ENCODE peak calls at places on chromosomes 11 and 22, in six cellular contexts. G is body of pancreas, C is HepG2, I is mucosa of descending colon, X is HCT116, H is GM23248. Q is an unnamed sample.

GRCh38 chr11:72326151-72326842 is 82.3 kb upstream of the PHOX2A start:
- DNase-seq in G (no peak), C (no peak), I (no peak), X (no peak), H (peak; percentile 85), Q (no peak)

GRCh38 chr11:34021977-34022735 is 29.4 kb upstream of the CAPRIN1 start:
- DNase-seq in G (no peak), C (no peak), I (no peak), X (no peak), H (no peak), Q (no peak)

GRCh38 chr11:59841514-59841913 is 3.8 kb downstream of the CBLIF start:
- DNase-seq in G (no peak), C (no peak), I (no peak), X (no peak), H (no peak), Q (no peak)

GRCh38 chr22:31891366-31892079 is 52.8 kb upstream of the YWHAH start:
- DNase-seq in G (no peak), C (no peak), I (no peak), X (no peak), H (peak; percentile 13), Q (no peak)

GRCh38 chr11:118893662-118894061 is 10.0 kb downstream of the CXCR5 start:
- DNase-seq in G (no peak), C (no peak), I (no peak), X (no peak), H (no peak), Q (no peak)

GRCh38 chr11:66056541-66056940 is 4.4 kb downstream of the SF3B2 start:
- DNase-seq in G (no peak), C (no peak), I (no peak), X (no peak), H (no peak), Q (no peak)

GRCh38 chr22:39012525-39013516 is 1.2 kb upstream of the APOBEC3C start:
- DNase-seq in G (no peak), C (no peak), I (no peak), X (no peak), H (no peak), Q (no peak)

GRCh38 chr11:108966206-108966605 is 301.3 kb downstream of the DDX10 start:
- DNase-seq in G (no peak), C (no peak), I (no peak), X (no peak), H (peak; percentile 11), Q (no peak)

GRCh38 chr11:60122414-60123036 is 34.1 kb downstream of the MS4A2 start:
- DNase-seq in G (no peak), C (no peak), I (no peak), X (no peak), H (no peak), Q (no peak)

GRCh38 chr11:2687782-2688191 is 12.0 kb downstream of the KCNQ1OT1 start:
- DNase-seq in G (peak; percentile 10), C (no peak), I (no peak), X (no peak), H (no peak), Q (no peak)

GRCh38 chr11:92045325-92045724 is 179.3 kb upstream of the FAT3 start:
- DNase-seq in G (no peak), C (no peak), I (no peak), X (no peak), H (no peak), Q (no peak)

GRCh38 chr22:42078469-42079318 is 806 bp upstream of the SMDT1 start:
- DNase-seq in G (no peak), C (no peak), I (no peak), X (no peak), H (peak; percentile 45), Q (peak; percentile 62)

GRCh38 chr11:75539459-75540022 is 13.8 kb upstream of the GDPD5 start:
- DNase-seq in G (no peak), C (no peak), I (no peak), X (no peak), H (no peak), Q (no peak)
- H3K4me3 ChIP-seq in G (no peak overlapping the region), C (no peak overlapping the region), I (no peak overlapping the region), X (no peak overlapping the region), H (no peak overlapping the region), Q (no peak overlapping the region)

GRCh38 chr11:122665882-122666281 is 10.4 kb downstream of the UBASH3B start:
- DNase-seq in G (no peak), C (no peak), I (no peak), X (no peak), H (no peak), Q (no peak)
- H3K4me1 ChIP-seq in G (no peaks in the 10 kb centered on the region), C (peaks cover 4% of the 10 kb centered on the region), I (no peaks in the 10 kb centered on the region), X (peaks cover 32% of the 10 kb centered on the region), H (peaks cover 30% of the 10 kb centered on the region), Q (no peaks in the 10 kb centered on the region)

GRCh38 chr22:46776486-46776826 is 14.0 kb downstream of the TBC1D22A start:
- DNase-seq in G (no peak), C (no peak), I (peak; percentile 37), X (no peak), H (no peak), Q (no peak)
- H3K4me3 ChIP-seq in G (no peak overlapping the region), C (no peak overlapping the region), I (no peak overlapping the region), X (no peak overlapping the region), H (no peak overlapping the region), Q (no peak overlapping the region)

GRCh38 chr11:117562111-117562510 is 234.5 kb downstream of the CEP164 start:
- DNase-seq in G (no peak), C (no peak), I (peak; percentile 13), X (no peak), H (no peak), Q (no peak)
- H3K4me1 ChIP-seq in G (no peaks in the 10 kb centered on the region), C (no peaks in the 10 kb centered on the region), I (no peaks in the 10 kb centered on the region), X (no peaks in the 10 kb centered on the region), H (no peaks in the 10 kb centered on the region), Q (no peaks in the 10 kb centered on the region)

GRCh38 chr22:40179535-40179934 is 1.8 kb downstream of the TNRC6B start:
- DNase-seq in G (no peak), C (no peak), I (no peak), X (no peak), H (peak; percentile 35), Q (no peak)

GRCh38 chr22:40178417-40179409 is 988 bp downstream of the TNRC6B start:
- DNase-seq in G (peak; percentile 56), C (peak; percentile 31), I (peak; percentile 56), X (no peak), H (peak; percentile 71), Q (peak; percentile 48)

GRCh38 chr22:40182231-40182835 is 4.6 kb downstream of the TNRC6B start:
- DNase-seq in G (no peak), C (no peak), I (no peak), X (no peak), H (peak; percentile 63), Q (peak; percentile 11)

GRCh38 chr22:40181323-40181722 is 3.6 kb downstream of the TNRC6B start:
- DNase-seq in G (no peak), C (no peak), I (no peak), X (no peak), H (peak; percentile 29), Q (peak; percentile 89)

GRCh38 chr22:40180403-40180802 is 2.7 kb downstream of the TNRC6B start:
- DNase-seq in G (no peak), C (no peak), I (no peak), X (no peak), H (peak; percentile 66), Q (no peak)
- H3K4me3 ChIP-seq in G (no peak overlapping the region), C (peak overlapping the region; percentile 6), I (no peak overlapping the region), X (no peak overlapping the region), H (peak overlapping the region; percentile 100), Q (no peak overlapping the region)

GRCh38 chr22:27872488-27872887 is 46.6 kb downstream of the PITPNB start:
- DNase-seq in G (no peak), C (no peak), I (no peak), X (no peak), H (no peak), Q (no peak)

GRCh38 chr22:27868738-27869282 is 50.2 kb downstream of the PITPNB start:
- DNase-seq in G (no peak), C (no peak), I (no peak), X (no peak), H (no peak), Q (peak; percentile 34)

GRCh38 chr22:27873476-27873875 is 45.6 kb downstream of the PITPNB start:
- DNase-seq in G (no peak), C (no peak), I (no peak), X (no peak), H (no peak), Q (no peak)

GRCh38 chr22:27870234-27871191 is 48.5 kb downstream of the PITPNB start:
- DNase-seq in G (no peak), C (peak; percentile 68), I (no peak), X (no peak), H (no peak), Q (peak; percentile 58)

DNA sequence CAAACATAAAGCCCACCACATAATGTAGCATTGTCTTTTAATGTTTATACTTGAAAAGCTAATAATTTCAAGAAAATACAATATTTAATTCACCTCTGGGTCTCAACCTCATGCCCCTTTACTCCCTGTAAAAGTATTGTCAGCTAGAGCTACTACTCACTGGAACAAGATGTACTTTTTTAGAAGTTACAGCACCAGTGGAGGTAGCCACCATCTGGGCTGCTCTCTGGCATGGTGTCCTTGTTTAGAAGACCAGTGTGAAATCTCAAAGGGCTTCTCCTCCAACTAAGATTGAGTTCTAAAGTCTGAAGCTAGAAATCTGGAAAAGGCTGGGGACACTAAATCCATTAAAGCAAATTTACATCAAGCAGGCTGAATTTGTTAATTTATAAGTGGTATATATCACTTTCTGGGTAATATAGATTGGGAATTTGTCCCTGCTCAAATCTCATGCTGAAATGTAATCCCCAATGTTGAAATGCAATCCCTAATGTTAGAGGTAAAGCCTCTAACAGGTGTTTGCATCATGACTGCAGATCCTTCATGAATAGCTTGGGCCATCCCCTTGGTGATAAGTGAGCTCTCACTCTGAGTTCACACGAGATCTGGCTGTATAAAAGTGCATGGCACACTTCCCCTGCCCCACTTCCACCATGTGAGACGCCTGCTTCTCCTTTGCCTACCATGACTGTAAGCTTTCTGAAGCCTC is 47.6 kb downstream of the PITPNB start:
- DNase-seq in G (no peak), C (no peak), I (no peak), X (no peak), H (no peak), Q (no peak)
- H3K4me1 ChIP-seq in G (peaks cover 62% of the 10 kb centered on the region), C (peaks cover 59% of the 10 kb centered on the region), I (peaks cover 27% of the 10 kb centered on the region), X (no peaks in the 10 kb centered on the region), H (peaks cover 43% of the 10 kb centered on the region), Q (peaks cover 6% of the 10 kb centered on the region)

GRCh38 chr11:128738942-128739341 is 45.1 kb downstream of the FLI1 start:
- DNase-seq in G (no peak), C (no peak), I (no peak), X (no peak), H (no peak), Q (no peak)
- H3K4me3 ChIP-seq in G (no peak overlapping the region), C (no peak overlapping the region), I (no peak overlapping the region), X (no peak overlapping the region), H (no peak overlapping the region), Q (no peak overlapping the region)

GRCh38 chr22:45772726-45773125 is 101.1 kb downstream of the ATXN10 start:
- DNase-seq in G (no peak), C (no peak), I (no peak), X (no peak), H (no peak), Q (no peak)
- H3K4me1 ChIP-seq in G (no peaks in the 10 kb centered on the region), C (no peaks in the 10 kb centered on the region), I (no peaks in the 10 kb centered on the region), X (no peaks in the 10 kb centered on the region), H (peaks cover 6% of the 10 kb centered on the region), Q (no peaks in the 10 kb centered on the region)

GRCh38 chr11:36492724-36493304 is 17.3 kb downstream of the TRAF6 start:
- DNase-seq in G (no peak), C (peak; percentile 35), I (no peak), X (peak; percentile 42), H (peak; percentile 63), Q (peak; percentile 56)
- H3K4me3 ChIP-seq in G (no peak overlapping the region), C (no peak overlapping the region), I (no peak overlapping the region), X (no peak overlapping the region), H (no peak overlapping the region), Q (no peak overlapping the region)